ENCODE peak calls at places on chromosomes 13 and 19, in six cellular contexts. L is SJSA1, E is cardiac muscle cell, Z is body of pancreas, B is HCT116, Q is adrenal gland. T is an unnamed sample.

GRCh38 chr13:50494110-50494509 is 349.4 kb downstream of the DLEU7 start:
- DNase-seq in E (no peak), B (no peak), Z (no peak), Q (no peak), L (no peak), T (no peak)

GRCh38 chr19:10270616-10271394 is at the start of gene ICAM1:
- DNase-seq in Q (peak; percentile 69), E (peak; percentile 95), L (peak; percentile 71), Z (peak; percentile 64), B (no peak), T (peak; percentile 76)

GRCh38 chr19:4910594-4911273 is 1.4 kb downstream of the UHRF1 start:
- DNase-seq in B (no peak), Q (peak; percentile 24), E (peak; percentile 75), Z (no peak), L (peak; percentile 74), T (peak; percentile 25)

GRCh38 chr13:94236876-94237275 is 242.6 kb downstream of the DCT start:
- DNase-seq in E (peak; percentile 20), Q (no peak), Z (no peak), B (no peak), L (no peak), T (no peak)

GRCh38 chr19:47713046-47714021 is at the start of gene EHD2:
- DNase-seq in Z (peak; percentile 76), B (no peak), Q (peak; percentile 82), E (peak; percentile 86), L (peak; percentile 81), T (peak; percentile 73)

GRCh38 chr13:107736149-107736548 is 479.2 kb downstream of the LIG4 start:
- DNase-seq in E (no peak), Q (no peak), L (no peak), Z (no peak), B (no peak), T (no peak)

GRCh38 chr13:80245162-80245733 is 95.7 kb downstream of the SPRY2 start:
- DNase-seq in L (no peak), Q (no peak), Z (no peak), E (no peak), B (no peak), T (no peak)

GRCh38 chr13:49540552-49540951 is 44.8 kb downstream of the PHF11 start:
- DNase-seq in E (peak; percentile 60), B (no peak), Z (no peak), L (peak; percentile 80), Q (no peak), T (no peak)

GRCh38 chr19:17579523-17580244 is 24.2 kb downstream of the COLGALT1 start:
- DNase-seq in Q (peak; percentile 34), Z (no peak), L (peak; percentile 70), B (peak; percentile 90), E (peak; percentile 67), T (peak; percentile 59)

GRCh38 chr13:43766766-43767165 is 20.0 kb downstream of the ENOX1 start:
- DNase-seq in Q (no peak), L (no peak), E (peak; percentile 28), Z (no peak), B (no peak), T (no peak)

GRCh38 chr13:85841427-85841826 is 42.2 kb upstream of the SLITRK6 start:
- DNase-seq in Z (no peak), B (no peak), E (no peak), L (no peak), Q (no peak), T (no peak)
- H3K9me3 ChIP-seq in Z (no peaks in the 10 kb centered on the region), B (no peaks in the 10 kb centered on the region), E (no peaks in the 10 kb centered on the region), L (no peaks in the 10 kb centered on the region), Q (no peaks in the 10 kb centered on the region), T (no peaks in the 10 kb centered on the region)

DNA sequence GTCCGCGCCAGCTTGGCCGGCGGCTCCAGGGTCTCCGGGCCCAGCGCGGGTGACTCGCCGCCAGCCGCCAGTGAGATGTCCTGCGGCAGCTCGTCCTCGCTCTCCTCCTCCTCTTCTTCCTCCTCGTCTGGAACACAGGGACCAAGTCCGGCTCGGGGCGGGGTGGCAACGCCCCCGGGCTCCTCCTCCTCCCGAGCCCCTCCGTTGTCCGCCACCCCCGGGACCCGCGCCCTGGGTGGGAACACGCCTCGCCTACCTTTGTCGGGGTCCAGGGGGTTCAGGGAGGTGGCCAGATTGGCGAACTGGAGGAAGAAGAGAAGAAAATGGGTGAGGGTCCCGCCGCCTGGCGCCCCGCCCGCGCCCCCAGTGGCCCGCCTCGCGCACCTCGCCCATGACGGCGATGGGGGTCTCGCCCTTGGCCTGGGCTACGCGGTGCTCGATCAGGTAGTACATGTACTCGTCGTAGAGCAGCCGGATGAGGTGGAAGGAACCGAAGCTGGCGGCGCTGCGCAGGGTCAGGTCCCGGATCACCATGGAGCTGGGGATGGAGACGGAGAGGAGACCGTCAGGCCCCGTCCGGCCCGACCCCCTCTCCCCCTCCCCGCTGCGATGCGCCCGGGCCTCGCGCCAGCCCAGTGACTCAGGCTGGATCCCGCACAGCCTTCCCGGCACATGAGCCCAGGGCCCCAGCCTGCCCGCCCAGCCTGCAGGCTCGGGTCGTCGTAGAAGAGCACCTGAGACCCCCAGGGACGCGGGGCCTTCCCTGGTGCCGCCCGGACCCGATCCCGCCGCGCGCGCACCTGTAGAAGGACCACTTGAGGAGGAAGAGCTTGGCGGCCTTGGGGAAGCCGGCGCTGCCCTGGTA is 10.7 kb downstream of the DCAF15 start:
- DNase-seq in Z (no peak), E (peak; percentile 73), B (no peak), L (no peak), Q (no peak), T (no peak)
- H3K4me3 ChIP-seq in Z (no peak overlapping the region), E (no peak overlapping the region), B (no peak overlapping the region), L (no peak overlapping the region), Q (no peak overlapping the region), T (no peak overlapping the region)

GRCh38 chr13:19157461-19157860 is 24.2 kb downstream of the TUBA3C start:
- DNase-seq in L (no peak), Z (no peak), E (no peak), B (no peak), Q (no peak), T (no peak)
- H3K9me3 ChIP-seq in L (no peaks in the 10 kb centered on the region), Z (no peaks in the 10 kb centered on the region), E (no peaks in the 10 kb centered on the region), B (peaks cover 14% of the 10 kb centered on the region), Q (no peaks in the 10 kb centered on the region), T (no peaks in the 10 kb centered on the region)

DNA sequence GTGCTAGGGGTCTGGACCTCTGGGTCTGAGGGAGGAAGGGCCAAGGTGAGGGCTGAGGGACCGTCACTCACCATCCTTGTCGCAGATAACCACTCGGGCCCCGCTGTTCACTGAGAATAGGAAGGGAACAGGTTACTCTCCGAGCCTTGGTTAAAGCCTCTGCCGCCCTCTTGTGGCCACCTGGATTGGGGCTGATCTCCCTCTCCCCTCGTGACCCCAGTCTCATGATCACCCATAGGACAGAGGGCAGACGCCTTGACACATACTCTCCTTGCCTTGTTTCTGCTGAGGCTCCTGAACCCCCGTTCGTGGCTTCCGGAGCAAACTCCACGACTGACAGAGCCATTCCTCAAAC is 580 bp downstream of the HSD17B14 start:
- DNase-seq in Z (peak; percentile 95), B (peak; percentile 76), E (peak; percentile 88), Q (peak; percentile 97), L (peak; percentile 87), T (peak; percentile 83)
- H3K4me3 ChIP-seq in Z (no peak overlapping the region), B (peak overlapping the region; percentile 29), E (peak overlapping the region; percentile 37), Q (no peak overlapping the region), L (no peak overlapping the region), T (peak overlapping the region; percentile 67)

GRCh38 chr19:6186435-6186834 is 51.0 kb downstream of the ACSBG2 start:
- DNase-seq in Z (no peak), L (no peak), Q (no peak), B (no peak), E (no peak), T (no peak)
- H3K9me3 ChIP-seq in Z (no peaks in the 10 kb centered on the region), L (no peaks in the 10 kb centered on the region), Q (no peaks in the 10 kb centered on the region), B (peaks cover 6% of the 10 kb centered on the region), E (no peaks in the 10 kb centered on the region), T (no peaks in the 10 kb centered on the region)

GRCh38 chr19:7915250-7916136 is 863 bp downstream of the TGFBR3L start:
- DNase-seq in E (no peak), Z (peak; percentile 10), L (no peak), B (no peak), Q (peak; percentile 26), T (no peak)
- H3K4me3 ChIP-seq in E (peak overlapping the region; percentile 29), Z (no peak overlapping the region), L (no peak overlapping the region), B (peak overlapping the region; percentile 66), Q (no peak overlapping the region), T (peak overlapping the region; percentile 63)

GRCh38 chr19:56966225-56966696 is 125.7 kb upstream of the PEG3 start:
- DNase-seq in L (no peak), B (no peak), Q (peak; percentile 79), Z (no peak), E (no peak), T (no peak)

GRCh38 chr19:56966697-56967299 is 126.3 kb upstream of the PEG3 start:
- DNase-seq in L (no peak), E (no peak), Q (no peak), B (no peak), Z (no peak), T (no peak)

GRCh38 chr19:56960959-56961622 is 120.6 kb upstream of the PEG3 start:
- DNase-seq in L (no peak), Z (no peak), Q (no peak), B (no peak), E (no peak), T (no peak)

GRCh38 chr19:56969726-56970125 is 129.2 kb upstream of the PEG3 start:
- DNase-seq in L (no peak), Z (no peak), E (no peak), Q (no peak), B (no peak), T (no peak)

DNA sequence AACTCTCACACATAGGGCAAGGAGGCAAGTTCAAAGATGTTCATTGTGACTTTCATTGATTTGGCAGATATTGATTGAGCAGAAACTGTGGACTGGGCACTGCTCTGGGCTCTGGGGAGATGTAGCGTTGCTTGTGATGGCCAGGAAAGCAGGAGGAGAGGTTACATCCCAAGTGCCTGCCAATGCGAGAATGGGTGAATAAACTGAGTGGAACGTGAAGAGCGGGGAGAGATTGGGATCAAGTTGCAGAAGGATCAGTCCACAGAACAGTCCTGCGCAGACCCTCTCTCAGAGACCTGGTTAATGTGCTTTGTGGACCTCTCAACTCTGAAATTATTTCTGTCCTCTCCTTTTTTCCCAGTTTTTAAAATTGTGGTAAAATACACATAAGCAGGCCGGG is 124.0 kb upstream of the PEG3 start:
- DNase-seq in L (no peak), E (no peak), Z (no peak), B (no peak), Q (no peak), T (no peak)
- H3K9me3 ChIP-seq in L (peaks cover 8% of the 10 kb centered on the region), E (no peaks in the 10 kb centered on the region), Z (no peaks in the 10 kb centered on the region), B (peaks cover 12% of the 10 kb centered on the region), Q (no peaks in the 10 kb centered on the region), T (no peaks in the 10 kb centered on the region)

T was measured in PC-9.